ENCODE peak calls at places on chromosomes 4 and X, in seven cellular contexts. F is ovary, H is IMR-90, E is adrenal gland, N is uterus, P is prostate gland, T is right lobe of liver. R is an unnamed sample.

GRCh38 chr4:82043809-82044137 is 330.0 kb downstream of the HNRNPD start:
- DNase-seq in N (no peak), P (peak), H (no peak), F (no peak), E (no peak), T (no peak), R (no peak)

GRCh38 chr4:127634181-127634580 is 1.4 kb downstream of the INTU start:
- DNase-seq in F (no peak), H (peak), P (no peak), N (no peak), E (no peak), T (no peak), R (no peak)

GRCh38 chr4:136319789-136320470 is 1212.4 kb downstream of the PCDH18 start:
- DNase-seq in F (no peak), N (no peak), H (peak), P (no peak), E (no peak), T (no peak), R (no peak)

GRCh38 chrX:105765691-105766090 is 56.6 kb upstream of the NRK start:
- DNase-seq in E (no peak), F (no peak), H (no peak), T (no peak), N (no peak), P (no peak), R (no peak)

GRCh38 chr4:151674804-151675290 is 86.0 kb downstream of the GATB start:
- DNase-seq in N (peak), F (peak), E (peak), T (no peak), H (no peak), P (peak), R (no peak)

GRCh38 chr4:118139241-118139640 is 105.0 kb downstream of the NDST3 start:
- DNase-seq in F (no peak), T (no peak), E (no peak), N (no peak), H (no peak), P (no peak), R (no peak)

GRCh38 chr4:20615492-20616136 is 84.6 kb upstream of the PACRGL start:
- DNase-seq in N (no peak), H (no peak), F (no peak), P (no peak), T (no peak), E (no peak), R (no peak)

GRCh38 chr4:15936495-15936894 is 2.0 kb downstream of the FGFBP1 start:
- DNase-seq in E (no peak), P (no peak), T (no peak), N (no peak), F (no peak), H (no peak), R (no peak)

GRCh38 chrX:69312141-69312670 is 147.0 kb upstream of the PJA1 start:
- DNase-seq in F (no peak), H (no peak), T (no peak), P (no peak), E (no peak), N (no peak), R (no peak)

GRCh38 chr4:68299492-68300457 is 50.1 kb downstream of the YTHDC1 start:
- DNase-seq in N (no peak), H (no peak), T (no peak), F (no peak), E (no peak), P (no peak), R (no peak)

GRCh38 chr4:66906314-66906713 is 639.0 kb downstream of the CENPC start:
- DNase-seq in F (no peak), N (no peak), P (no peak), E (no peak), T (no peak), H (no peak), R (no peak)

GRCh38 chr4:177308125-177308524 is 1.5 kb upstream of the NEIL3 start:
- DNase-seq in F (no peak), P (no peak), H (peak), N (no peak), E (peak), T (no peak), R (peak)

GRCh38 chr4:8278009-8278395 is 8.4 kb downstream of the HTRA3 start:
- DNase-seq in E (no peak), H (peak), F (peak), N (no peak), T (peak), P (no peak), R (no peak)

GRCh38 chrX:107117993-107118321 is 665 bp downstream of the RBM41 start:
- DNase-seq in E (no peak), N (no peak), T (no peak), H (no peak), P (no peak), F (no peak), R (peak)

GRCh38 chrX:107119281-107119680 is 659 bp upstream of the RBM41 start:
- DNase-seq in F (no peak), E (no peak), N (no peak), T (no peak), P (no peak), H (no peak), R (no peak)

GRCh38 chrX:107123750-107124149 is 5.1 kb upstream of the RBM41 start:
- DNase-seq in F (no peak), N (no peak), P (no peak), E (no peak), T (no peak), H (no peak), R (no peak)

GRCh38 chrX:107118322-107119147 is at the start of gene RBM41:
- DNase-seq in N (peak), P (peak), E (peak), H (peak), F (peak), T (peak), R (peak)
- TF ChIP-seq POLR2A in N (no peak), P (no peak), E (no peak), H (no peak), F (no peak), T (no peak), R (peak)

DNA sequence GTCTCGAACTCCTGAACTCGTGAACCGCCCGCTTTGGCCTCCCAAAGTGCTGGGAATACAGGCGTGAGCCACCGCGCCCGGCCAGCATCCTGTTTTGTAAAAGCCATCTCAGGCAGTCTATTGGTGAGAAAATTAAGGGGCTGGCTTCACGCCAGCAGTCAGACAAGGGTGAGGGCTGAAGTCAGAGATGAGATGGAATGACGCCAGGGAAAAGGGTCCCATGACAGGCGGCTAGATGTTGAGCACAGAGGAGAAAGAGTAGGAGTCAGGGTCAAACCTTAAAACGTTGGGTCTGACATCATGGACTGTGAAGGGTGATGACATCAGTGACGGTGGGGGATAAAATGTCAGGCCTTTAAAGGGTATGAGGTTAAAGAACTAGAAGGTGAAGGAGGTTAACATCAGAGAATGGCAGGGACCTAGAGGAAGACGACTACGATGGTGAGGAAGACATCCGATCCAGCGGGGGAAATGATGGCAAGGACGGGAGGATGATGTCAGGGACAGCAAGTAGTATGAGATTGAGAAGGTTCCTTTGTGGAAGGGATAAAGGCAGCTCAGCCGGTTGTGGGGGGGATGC is 504 bp upstream of the RBM3 start:
- DNase-seq in F (peak), E (peak), H (no peak), N (peak), P (no peak), T (no peak), R (no peak)
- TF ChIP-seq POLR2A in F (no peak), E (no peak), H (no peak), N (no peak), P (no peak), T (no peak), R (no peak)

GRCh38 chr4:2377241-2377640 is 41.2 kb downstream of the ZFYVE28 start:
- DNase-seq in N (no peak), F (no peak), E (no peak), P (no peak), H (no peak), T (no peak), R (no peak)

GRCh38 chr4:2378408-2378807 is 40.0 kb downstream of the ZFYVE28 start:
- DNase-seq in P (no peak), F (no peak), T (no peak), E (no peak), H (no peak), N (no peak), R (no peak)

GRCh38 chr4:2373532-2373931 is 44.9 kb downstream of the ZFYVE28 start:
- DNase-seq in E (no peak), T (no peak), H (no peak), F (no peak), N (no peak), P (no peak), R (no peak)

GRCh38 chr4:2372488-2373030 is 45.9 kb downstream of the ZFYVE28 start:
- DNase-seq in E (no peak), F (no peak), T (no peak), N (no peak), P (no peak), H (no peak), R (no peak)

DNA sequence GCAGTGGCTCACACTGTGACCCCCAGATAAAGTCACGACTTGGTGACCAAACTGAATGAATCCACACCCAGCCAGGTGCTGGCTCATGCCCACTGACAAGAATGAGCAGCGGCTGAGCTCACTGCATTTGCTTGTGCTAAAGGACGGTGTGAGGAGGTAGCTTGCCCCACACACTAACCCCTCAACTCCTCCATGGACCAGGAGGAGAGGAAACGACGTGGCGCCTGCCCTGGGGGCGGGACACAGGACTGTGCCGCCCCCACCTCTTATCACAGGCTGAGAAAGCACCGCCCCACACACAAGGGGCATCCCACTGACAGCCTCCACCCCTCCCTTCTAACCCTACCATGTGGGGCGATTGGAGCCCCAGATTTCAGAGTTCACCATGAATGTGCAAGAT is 43.0 kb downstream of the ZFYVE28 start:
- DNase-seq in N (no peak), E (no peak), F (no peak), H (no peak), P (no peak), T (no peak), R (no peak)
- TF ChIP-seq POLR2A in N (no peak), E (no peak), F (no peak), H (no peak), P (no peak), T (no peak), R (no peak)

GRCh38 chrX:48919947-48920712 is 1.3 kb upstream of the PIM2 start:
- DNase-seq in F (no peak), T (no peak), N (no peak), P (no peak), E (no peak), H (no peak), R (peak)
- TF ChIP-seq POLR2A in F (no peak), T (no peak), N (no peak), P (no peak), E (no peak), H (no peak), R (peak)

GRCh38 chr4:39030726-39031125 is 1.5 kb downstream of the TMEM156 start:
- DNase-seq in F (no peak), E (no peak), H (peak), T (no peak), P (no peak), N (no peak), R (no peak)

GRCh38 chr4:39037491-39037825 is 5.2 kb upstream of the TMEM156 start:
- DNase-seq in N (no peak), P (no peak), E (no peak), T (no peak), F (no peak), H (peak), R (no peak)

GRCh38 chr4:39036172-39036571 is 4.0 kb upstream of the TMEM156 start:
- DNase-seq in H (peak), N (no peak), E (no peak), P (no peak), T (no peak), F (no peak), R (no peak)

GRCh38 chr4:39029752-39030694 is 2.2 kb downstream of the TMEM156 start:
- DNase-seq in H (no peak), F (no peak), T (no peak), E (no peak), N (no peak), P (no peak), R (no peak)

DNA sequence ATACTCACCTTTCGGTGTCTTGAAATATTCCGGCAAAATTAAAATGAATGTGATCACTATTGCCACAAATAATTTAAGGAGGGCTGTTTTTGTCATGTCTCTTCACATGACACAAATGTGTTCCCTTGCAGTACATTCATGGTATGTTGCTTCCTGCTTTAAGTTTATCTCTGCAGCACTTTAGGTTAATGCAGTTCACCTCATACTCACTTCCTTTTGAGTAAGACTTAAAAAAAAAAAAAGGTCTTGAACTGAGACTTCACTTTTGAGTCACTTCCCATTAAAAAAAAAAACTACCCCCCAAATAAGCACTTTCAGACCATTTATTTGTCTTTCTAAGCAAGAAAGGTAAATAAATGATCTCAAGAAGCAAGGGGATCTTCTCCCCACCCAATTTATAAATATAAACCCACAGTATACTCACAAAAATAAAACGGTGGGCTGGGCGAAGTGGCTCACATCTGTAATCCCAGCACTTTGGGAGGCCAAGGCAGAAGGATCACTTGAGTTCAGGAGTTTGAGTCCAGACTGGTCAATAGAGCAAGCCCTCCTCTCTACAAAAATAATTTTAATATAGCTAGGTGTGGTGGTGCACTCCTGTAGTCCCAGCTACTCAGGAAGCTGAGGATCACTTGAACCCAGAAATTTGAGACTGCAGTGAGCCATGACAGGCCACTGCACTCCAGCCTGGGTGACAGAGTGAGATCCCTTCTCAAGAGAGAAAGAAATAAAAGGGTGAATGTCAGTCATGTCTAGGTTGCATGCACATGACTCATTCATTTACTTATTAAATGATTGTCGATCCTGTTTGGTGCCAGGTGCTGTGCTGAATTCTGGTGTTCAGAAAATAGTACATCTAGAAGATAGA is at the start of gene TMEM156:
- DNase-seq in N (no peak), F (no peak), E (no peak), H (peak), T (no peak), P (no peak), R (no peak)
- TF ChIP-seq POLR2A in N (no peak), F (no peak), E (no peak), H (no peak), T (no peak), P (no peak), R (no peak)

R was measured in erythroblast.